ENCODE peak calls at places on chromosomes 2 and 18, in six cellular contexts. B, D, A, Y, W and S are unnamed samples.

GRCh38 chr2:121080013-121080772 is 204.8 kb downstream of the TFCP2L1 start:
- DNase-seq in A (peak; percentile 73), Y (peak; percentile 19), B (peak; percentile 49), D (peak; percentile 30), W (peak; percentile 84), S (peak; percentile 19)

GRCh38 chr2:134722728-134723127 is 3.9 kb upstream of the TMEM163 start:
- DNase-seq in W (no peak), D (no peak), A (peak; percentile 19), B (no peak), Y (no peak), S (no peak)

GRCh38 chr2:237631029-237631785 is 3.8 kb downstream of the LRRFIP1 start:
- DNase-seq in B (peak; percentile 44), W (no peak), D (no peak), A (no peak), Y (no peak), S (no peak)

GRCh38 chr18:2337552-2338141 is 233.7 kb downstream of the METTL4 start:
- DNase-seq in Y (peak; percentile 16), D (peak; percentile 72), B (peak; percentile 59), A (peak; percentile 16), W (peak; percentile 81), S (peak; percentile 46)

GRCh38 chr18:79872852-79873444 is 75.2 kb downstream of the KCNG2 start:
- DNase-seq in A (no peak), B (no peak), D (no peak), W (no peak), Y (no peak), S (no peak)

GRCh38 chr18:59881728-59882685 is 17.8 kb upstream of the PMAIP1 start:
- DNase-seq in D (peak; percentile 67), Y (no peak), W (peak; percentile 79), A (no peak), B (peak; percentile 43), S (no peak)

GRCh38 chr18:9826666-9827065 is 59.1 kb upstream of the TXNDC2 start:
- DNase-seq in A (no peak), W (no peak), B (no peak), Y (no peak), D (no peak), S (no peak)

GRCh38 chr18:39244242-39244641 is 1678.6 kb upstream of the CELF4 start:
- DNase-seq in B (no peak), D (no peak), Y (no peak), W (no peak), A (no peak), S (no peak)

GRCh38 chr2:208570066-208570465 is 163.5 kb downstream of the PTH2R start:
- DNase-seq in D (no peak), Y (no peak), A (no peak), W (peak; percentile 23), B (no peak), S (no peak)

GRCh38 chr2:42929985-42930581 is 137.7 kb upstream of the HAAO start:
- DNase-seq in Y (no peak), B (peak; percentile 94), D (no peak), A (no peak), W (no peak), S (no peak)

GRCh38 chr2:102355526-102356380 is at the start of gene IL18R1:
- DNase-seq in A (peak; percentile 77), D (peak; percentile 67), Y (peak; percentile 54), B (peak; percentile 59), W (peak; percentile 92), S (peak; percentile 63)

GRCh38 chr18:78601349-78601748 is 378.3 kb upstream of the SALL3 start:
- DNase-seq in W (no peak), D (no peak), A (no peak), B (no peak), Y (no peak), S (no peak)

GRCh38 chr2:235006986-235007385 is 55.2 kb downstream of the SH3BP4 start:
- DNase-seq in D (no peak), W (no peak), B (no peak), Y (no peak), A (no peak), S (no peak)

GRCh38 chr2:105744909-105745853 is at the start of gene NCK2:
- DNase-seq in A (peak; percentile 42), W (peak; percentile 80), B (no peak), Y (no peak), D (no peak), S (peak; percentile 34)

GRCh38 chr2:231191896-231192872 is 6.2 kb upstream of the ARMC9 start:
- DNase-seq in A (peak; percentile 80), W (no peak), Y (no peak), B (peak; percentile 91), D (peak; percentile 26), S (no peak)

GRCh38 chr18:31233550-31234306 is 71.1 kb upstream of the DSC1 start:
- DNase-seq in Y (no peak), D (no peak), A (no peak), B (no peak), W (no peak), S (no peak)

GRCh38 chr2:103788875-103789715 is 1027.3 kb downstream of the TMEM182 start:
- DNase-seq in W (no peak), D (no peak), Y (no peak), B (peak; percentile 16), A (peak; percentile 14), S (no peak)

GRCh38 chr2:102677219-102678215 is 58.2 kb downstream of the SLC9A2 start:
- DNase-seq in W (no peak), A (no peak), B (peak; percentile 15), Y (no peak), D (no peak), S (no peak)

GRCh38 chr2:208595386-208596275 is 189.0 kb downstream of the PTH2R start:
- DNase-seq in A (peak; percentile 51), W (no peak), D (no peak), Y (no peak), B (peak; percentile 1), S (no peak)

GRCh38 chr18:23849141-23849540 is 159.9 kb downstream of the LAMA3 start:
- DNase-seq in B (no peak), Y (no peak), D (no peak), W (no peak), A (no peak), S (no peak)